ENCODE peak calls at places on chromosome 13, in six cellular contexts. D is gastrocnemius medialis, H is tibial nerve, A is body of pancreas, N is NB4, X is suprapubic skin. U is an unnamed sample.

GRCh38 chr13:88456155-88456554 is 785.0 kb downstream of the SLITRK5 start:
- DNase-seq in D (no peak), H (no peak), A (no peak), N (no peak), X (no peak), U (no peak)

GRCh38 chr13:51913421-51914136 is 51.8 kb downstream of the CCDC70 start:
- DNase-seq in D (no peak), H (no peak), A (no peak), N (peak), X (no peak), U (no peak)

GRCh38 chr13:99614465-99614885 is 113.2 kb downstream of the TM9SF2 start:
- DNase-seq in D (no peak), H (no peak), A (peak), N (peak), X (no peak), U (no peak)

GRCh38 chr13:106533940-106534843 is 1.3 kb downstream of the EFNB2 start:
- DNase-seq in D (peak), H (peak), A (peak), N (no peak), X (peak), U (no peak)

GRCh38 chr13:32783067-32783466 is 196.8 kb downstream of the PDS5B start:
- DNase-seq in D (no peak), H (no peak), A (no peak), N (peak), X (no peak), U (no peak)

GRCh38 chr13:55013051-55013450 is 1984.4 kb downstream of the OLFM4 start:
- DNase-seq in D (no peak), H (no peak), A (no peak), N (no peak), X (no peak), U (no peak)

GRCh38 chr13:30725331-30726085 is 9.8 kb upstream of the ALOX5AP start:
- DNase-seq in D (no peak), H (no peak), A (no peak), N (no peak), X (no peak), U (no peak)

GRCh38 chr13:113889467-113889866 is 25.6 kb upstream of the GAS6 start:
- DNase-seq in D (no peak), H (no peak), A (no peak), N (no peak), X (no peak), U (no peak)

GRCh38 chr13:102401305-102401704 is 543 bp downstream of the FGF14 start:
- DNase-seq in D (no peak), H (no peak), A (no peak), N (no peak), X (no peak), U (no peak)

GRCh38 chr13:34357435-34358232 is 539.7 kb downstream of the RFC3 start:
- DNase-seq in D (no peak), H (no peak), A (no peak), N (peak), X (no peak), U (no peak)

GRCh38 chr13:112968380-112968909 is 569 bp upstream of the MCF2L start:
- DNase-seq in D (no peak), H (no peak), A (peak), N (no peak), X (peak), U (no peak)

GRCh38 chr13:36148436-36148835 is 17.3 kb upstream of the DCLK1 start:
- DNase-seq in D (no peak), H (no peak), A (no peak), N (no peak), X (no peak), U (no peak)

GRCh38 chr13:23547000-23547590 is 23.1 kb upstream of the TNFRSF19 start:
- DNase-seq in D (no peak), H (no peak), A (peak), N (no peak), X (no peak), U (no peak)
- TF ChIP-seq POLR2A in D (no peak), H (no peak), A (no peak), N (no peak), X (no peak), U (no peak)

GRCh38 chr13:21895769-21896168 is 224.9 kb downstream of the FGF9 start:
- DNase-seq in D (no peak), H (no peak), A (no peak), N (no peak), X (no peak), U (no peak)

GRCh38 chr13:21898461-21898860 is 227.6 kb downstream of the FGF9 start:
- DNase-seq in D (no peak), H (no peak), A (no peak), N (no peak), X (no peak), U (no peak)

GRCh38 chr13:21894091-21894490 is 223.2 kb downstream of the FGF9 start:
- DNase-seq in D (no peak), H (no peak), A (no peak), N (peak), X (no peak), U (no peak)

GRCh38 chr13:21897140-21897539 is 226.3 kb downstream of the FGF9 start:
- DNase-seq in D (no peak), H (no peak), A (no peak), N (no peak), X (no peak), U (no peak)

GRCh38 chr13:21894703-21895699 is 224.1 kb downstream of the FGF9 start:
- DNase-seq in D (no peak), H (no peak), A (no peak), N (peak), X (no peak), U (no peak)
- TF ChIP-seq POLR2A in D (no peak), H (no peak), A (no peak), N (no peak), X (no peak), U (no peak)

GRCh38 chr13:72920097-72920496 is 138.2 kb downstream of the PIBF1 start:
- DNase-seq in D (peak), H (no peak), A (peak), N (peak), X (no peak), U (no peak)
- TF ChIP-seq POLR2A in D (no peak), H (no peak), A (no peak), N (no peak), X (no peak), U (no peak)

GRCh38 chr13:69545500-69546025 is 562.1 kb upstream of the ATXN8OS start:
- DNase-seq in D (no peak), H (no peak), A (no peak), N (no peak), X (no peak), U (no peak)
- TF ChIP-seq POLR2A in D (no peak), H (no peak), A (no peak), N (no peak), X (no peak), U (no peak)

GRCh38 chr13:29593605-29594297 is 1.7 kb downstream of the SLC7A1 start:
- DNase-seq in D (no peak), H (no peak), A (no peak), N (no peak), X (no peak), U (no peak)

GRCh38 chr13:29595380-29596063 is at the start of gene SLC7A1:
- DNase-seq in D (no peak), H (peak), A (peak), N (peak), X (peak), U (peak)

GRCh38 chr13:29594310-29594709 is 1.2 kb downstream of the SLC7A1 start:
- DNase-seq in D (no peak), H (peak), A (peak), N (no peak), X (no peak), U (no peak)

GRCh38 chr13:29596064-29596418 is 553 bp upstream of the SLC7A1 start:
- DNase-seq in D (no peak), H (no peak), A (no peak), N (no peak), X (no peak), U (no peak)

DNA sequence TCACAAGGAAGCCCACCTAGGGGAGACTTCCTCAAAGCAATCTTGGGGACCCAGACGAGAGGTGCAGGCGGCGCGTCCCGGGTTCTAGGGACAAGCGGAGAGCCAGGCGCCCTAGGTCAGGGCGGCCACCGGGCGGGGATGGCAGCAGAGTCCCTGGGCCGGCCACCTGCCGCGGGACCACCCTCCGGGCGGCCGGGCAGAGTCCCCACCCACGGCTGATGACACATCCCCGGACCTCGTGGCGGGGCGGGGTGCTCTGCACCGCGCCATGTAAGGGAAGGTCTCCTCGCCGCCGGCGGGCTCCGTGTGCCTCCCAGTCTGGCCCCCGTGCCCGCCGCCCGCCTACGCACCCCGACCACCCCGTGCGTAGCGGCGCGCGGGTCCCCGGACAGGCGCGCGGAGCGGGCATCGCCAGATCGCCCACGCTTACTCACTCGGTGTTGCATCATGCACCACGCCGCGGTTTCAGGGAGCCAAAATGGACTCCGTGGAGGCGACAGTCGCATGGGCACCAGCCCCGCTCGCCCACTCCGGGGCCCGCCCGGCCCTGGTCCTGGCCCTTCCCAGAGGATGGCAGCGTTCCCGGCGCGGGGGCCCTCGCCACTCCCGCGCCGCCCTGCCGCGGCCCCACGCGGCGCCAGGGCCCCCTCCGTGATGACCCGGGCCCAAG is 643 bp downstream of the SLC7A1 start:
- DNase-seq in D (no peak), H (peak), A (peak), N (peak), X (peak), U (peak)
- TF ChIP-seq POLR2A in D (no peak), H (no peak), A (peak), N (peak), X (peak), U (no peak)

GRCh38 chr13:48412100-48412556 is 785 bp downstream of the LPAR6 start:
- DNase-seq in D (no peak), H (no peak), A (no peak), N (peak), X (no peak), U (no peak)

GRCh38 chr13:48415516-48415915 is 2.6 kb upstream of the LPAR6 start:
- DNase-seq in D (no peak), H (no peak), A (no peak), N (no peak), X (no peak), U (no peak)

GRCh38 chr13:48414501-48414900 is 1.6 kb upstream of the LPAR6 start:
- DNase-seq in D (no peak), H (no peak), A (no peak), N (no peak), X (no peak), U (no peak)

GRCh38 chr13:48411281-48412099 is 1.4 kb downstream of the LPAR6 start:
- DNase-seq in D (no peak), H (no peak), A (no peak), N (peak), X (no peak), U (no peak)

GRCh38 chr13:48412881-48413351 is at the start of gene LPAR6:
- DNase-seq in D (no peak), H (peak), A (no peak), N (peak), X (no peak), U (no peak)
- TF ChIP-seq POLR2A in D (peak), H (peak), A (peak), N (no peak), X (peak), U (no peak)

GRCh38 chr13:44918323-44919102 is 70.8 kb downstream of the NUFIP1 start:
- DNase-seq in D (peak), H (peak), A (peak), N (peak), X (peak), U (peak)
- TF ChIP-seq POLR2A in D (peak), H (no peak), A (peak), N (peak), X (peak), U (no peak)

GRCh38 chr13:27404680-27405079 is 19.7 kb upstream of the GTF3A start:
- DNase-seq in D (no peak), H (no peak), A (peak), N (no peak), X (no peak), U (no peak)

GRCh38 chr13:27403252-27403678 is 21.2 kb upstream of the GTF3A start:
- DNase-seq in D (no peak), H (no peak), A (no peak), N (no peak), X (no peak), U (no peak)

GRCh38 chr13:27403727-27404385 is 20.6 kb upstream of the GTF3A start:
- DNase-seq in D (no peak), H (no peak), A (peak), N (no peak), X (no peak), U (no peak)

GRCh38 chr13:27405521-27406134 is 18.8 kb upstream of the GTF3A start:
- DNase-seq in D (no peak), H (no peak), A (no peak), N (no peak), X (no peak), U (no peak)

DNA sequence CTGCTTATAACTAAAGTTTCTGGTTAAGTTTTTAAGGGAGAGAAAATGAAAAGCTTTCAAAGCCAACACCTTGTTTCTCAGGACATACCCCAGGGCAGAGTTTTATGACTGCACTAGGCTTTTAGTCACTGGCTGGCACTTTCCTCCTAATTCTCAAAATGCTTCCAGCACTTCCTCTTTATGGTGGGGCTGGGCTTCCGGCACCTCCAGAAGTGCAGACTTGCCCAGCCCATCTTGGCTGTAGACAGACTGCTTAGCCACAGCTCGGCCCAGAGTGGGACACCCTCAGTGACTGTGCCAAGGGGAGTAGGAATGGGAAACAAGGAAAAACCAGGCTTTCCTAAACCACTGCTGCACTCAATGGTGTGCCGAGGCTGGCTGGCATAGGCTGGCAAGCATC is 23.2 kb upstream of the GTF3A start:
- DNase-seq in D (no peak), H (no peak), A (no peak), N (peak), X (no peak), U (no peak)
- TF ChIP-seq POLR2A in D (no peak), H (no peak), A (no peak), N (no peak), X (no peak), U (no peak)

DNA sequence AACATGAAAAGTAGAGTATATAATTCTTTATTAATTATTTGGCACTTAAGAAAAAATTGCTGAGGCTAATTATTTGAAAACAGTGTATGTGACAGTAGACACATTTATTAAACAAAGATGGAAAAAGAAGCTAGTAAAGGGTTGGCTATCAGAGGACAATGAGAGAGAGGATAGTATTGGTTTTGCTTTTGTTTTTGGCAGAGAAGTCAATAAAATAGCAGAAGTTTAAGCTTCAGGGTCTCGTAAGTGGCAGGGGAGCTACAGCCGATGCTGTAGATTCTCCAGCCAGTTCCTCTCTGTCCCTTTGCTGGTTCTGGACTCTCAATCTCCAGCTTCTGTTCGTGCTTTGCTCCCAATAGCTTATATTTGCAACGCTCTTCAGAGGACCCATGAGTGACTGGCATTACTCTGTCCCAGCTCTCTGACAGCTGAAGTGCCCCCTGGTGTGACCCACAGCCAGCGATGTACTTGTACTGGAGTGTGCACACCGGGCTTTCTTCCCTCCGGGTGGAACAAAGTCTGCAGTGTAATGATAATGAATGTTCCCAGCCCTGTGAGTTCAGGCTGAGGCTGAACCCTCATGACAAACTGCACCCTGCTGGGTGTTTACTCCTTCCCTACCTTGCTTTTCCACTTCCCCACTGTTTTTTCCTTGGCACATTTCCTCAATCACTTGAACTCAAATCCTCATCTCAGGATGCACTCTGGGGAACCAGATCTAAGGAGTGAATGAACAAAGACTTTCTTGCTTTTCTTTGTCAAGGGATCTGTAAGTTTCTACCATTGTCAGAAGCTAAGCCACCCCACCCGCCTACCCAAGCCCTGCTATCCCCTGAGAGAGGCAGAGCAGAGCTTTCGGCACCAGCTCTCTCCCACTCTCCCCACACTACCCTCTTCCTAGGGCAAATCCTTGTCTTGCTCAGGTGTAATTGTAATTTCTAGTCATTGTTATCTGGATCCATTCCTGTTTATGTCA is 254.8 kb downstream of the LHFPL6 start:
- DNase-seq in D (no peak), H (no peak), A (no peak), N (no peak), X (no peak), U (no peak)
- TF ChIP-seq POLR2A in D (no peak), H (no peak), A (no peak), N (no peak), X (no peak), U (no peak)

GRCh38 chr13:27375686-27376326 is 48.6 kb upstream of the GTF3A start:
- DNase-seq in D (no peak), H (peak), A (peak), N (peak), X (no peak), U (peak)

GRCh38 chr13:27372896-27373295 is 51.5 kb upstream of the GTF3A start:
- DNase-seq in D (no peak), H (no peak), A (peak), N (no peak), X (no peak), U (no peak)

GRCh38 chr13:27371932-27372331 is 52.5 kb upstream of the GTF3A start:
- DNase-seq in D (no peak), H (no peak), A (peak), N (no peak), X (no peak), U (no peak)

GRCh38 chr13:27374650-27375049 is 49.8 kb upstream of the GTF3A start:
- DNase-seq in D (peak), H (peak), A (peak), N (peak), X (no peak), U (peak)

DNA sequence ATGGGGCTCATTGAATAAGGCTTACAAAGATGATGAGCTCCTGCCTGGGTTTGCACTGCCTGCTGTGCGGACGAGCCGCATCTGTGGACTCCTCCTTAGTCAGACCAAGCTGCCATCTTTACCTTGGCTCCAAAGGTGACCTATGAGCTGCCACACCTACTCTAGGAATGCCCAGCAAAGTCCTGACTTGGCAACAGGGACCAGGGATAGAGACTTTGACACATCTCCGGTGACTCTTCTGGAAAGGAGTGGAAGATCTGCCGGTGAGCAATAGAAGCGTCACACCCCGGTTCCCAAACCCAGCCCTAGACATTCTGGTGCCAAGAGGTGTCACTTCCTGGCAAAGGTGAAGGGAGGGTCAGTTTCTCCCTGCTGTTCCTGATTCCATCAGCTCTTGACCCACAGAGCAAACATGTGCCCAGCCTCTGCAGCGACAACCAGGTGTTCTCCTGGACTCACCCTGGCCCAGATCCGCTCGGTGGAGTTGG is 50.2 kb upstream of the GTF3A start:
- DNase-seq in D (no peak), H (no peak), A (peak), N (no peak), X (no peak), U (no peak)
- TF ChIP-seq POLR2A in D (no peak), H (no peak), A (no peak), N (no peak), X (no peak), U (no peak)

U was measured in lower leg skin.